ENCODE peak calls at places on chromosome 22, in seven cellular contexts. One of them, this sample, is unnamed.

GRCh38 chr22:25334091-25334490 is 114.7 kb downstream of the CRYBB2 start:
- DNase-seq in mesendoderm: peak; percentile 74
- DNase-seq in H9: peak; percentile 85
- DNase-seq in IMR-90: peak; percentile 16
- DNase-seq in H1: peak; percentile 94
- DNase-seq in mesenchymal stem cell: no peak
- DNase-seq in neuronal stem cell: peak; percentile 48
- DNase-seq in this sample: no peak

GRCh38 chr22:28600546-28601143 is 79.0 kb downstream of the TTC28 start:
- DNase-seq in mesendoderm: peak; percentile 52
- DNase-seq in neuronal stem cell: peak; percentile 11
- DNase-seq in IMR-90: peak; percentile 72
- DNase-seq in H9: no peak
- DNase-seq in H1: no peak
- DNase-seq in mesenchymal stem cell: peak; percentile 66
- DNase-seq in this sample: peak; percentile 13

GRCh38 chr22:17842386-17842785 is 68.1 kb upstream of the BID start:
- DNase-seq in H1: no peak
- DNase-seq in neuronal stem cell: no peak
- DNase-seq in mesendoderm: no peak
- DNase-seq in IMR-90: no peak
- DNase-seq in mesenchymal stem cell: no peak
- DNase-seq in H9: no peak
- DNase-seq in this sample: no peak

GRCh38 chr22:50141891-50142363 is 28.6 kb upstream of the PANX2 start:
- DNase-seq in H1: peak; percentile 58
- DNase-seq in mesendoderm: peak; percentile 46
- DNase-seq in IMR-90: peak; percentile 52
- DNase-seq in neuronal stem cell: peak; percentile 29
- DNase-seq in H9: peak; percentile 56
- DNase-seq in mesenchymal stem cell: peak; percentile 44
- DNase-seq in this sample: no peak

GRCh38 chr22:48896766-48897637 is 930.7 kb downstream of the BRD1 start:
- DNase-seq in mesendoderm: no peak
- DNase-seq in mesenchymal stem cell: no peak
- DNase-seq in H9: peak; percentile 19
- DNase-seq in H1: no peak
- DNase-seq in IMR-90: no peak
- DNase-seq in neuronal stem cell: no peak
- DNase-seq in this sample: no peak

GRCh38 chr22:42891008-42891407 is 33.9 kb upstream of the ARFGAP3 start:
- DNase-seq in IMR-90: no peak
- DNase-seq in mesendoderm: no peak
- DNase-seq in H1: no peak
- DNase-seq in H9: no peak
- DNase-seq in neuronal stem cell: no peak
- DNase-seq in mesenchymal stem cell: no peak
- DNase-seq in this sample: no peak

GRCh38 chr22:19047993-19048392 is 74.2 kb downstream of the DGCR2 start:
- DNase-seq in mesendoderm: no peak
- DNase-seq in H1: no peak
- DNase-seq in IMR-90: no peak
- DNase-seq in mesenchymal stem cell: no peak
- DNase-seq in neuronal stem cell: no peak
- DNase-seq in H9: no peak
- DNase-seq in this sample: no peak

GRCh38 chr22:23562186-23562585 is 17.9 kb downstream of the IGLL1 start:
- DNase-seq in mesenchymal stem cell: no peak
- DNase-seq in mesendoderm: no peak
- DNase-seq in H1: no peak
- DNase-seq in IMR-90: no peak
- DNase-seq in H9: peak; percentile 11
- DNase-seq in neuronal stem cell: no peak
- DNase-seq in this sample: no peak

GRCh38 chr22:23228503-23228902 is 48.2 kb downstream of the BCR start:
- DNase-seq in H1: no peak
- DNase-seq in neuronal stem cell: no peak
- DNase-seq in H9: no peak
- DNase-seq in IMR-90: no peak
- DNase-seq in mesendoderm: no peak
- DNase-seq in mesenchymal stem cell: no peak
- DNase-seq in this sample: no peak

GRCh38 chr22:50081426-50082196 is 3.6 kb downstream of the MLC1 start:
- DNase-seq in H1: peak; percentile 49
- DNase-seq in mesenchymal stem cell: no peak
- DNase-seq in IMR-90: no peak
- DNase-seq in H9: no peak
- DNase-seq in neuronal stem cell: no peak
- DNase-seq in mesendoderm: no peak
- DNase-seq in this sample: no peak

GRCh38 chr22:17647452-17647851 is 8.9 kb downstream of the BCL2L13 start:
- DNase-seq in mesendoderm: no peak
- DNase-seq in mesenchymal stem cell: no peak
- DNase-seq in IMR-90: no peak
- DNase-seq in H1: no peak
- DNase-seq in neuronal stem cell: no peak
- DNase-seq in H9: no peak
- DNase-seq in this sample: no peak

GRCh38 chr22:27642104-27642800 is 159.3 kb downstream of the MN1 start:
- DNase-seq in mesendoderm: no peak
- DNase-seq in IMR-90: no peak
- DNase-seq in H1: no peak
- DNase-seq in mesenchymal stem cell: no peak
- DNase-seq in H9: no peak
- DNase-seq in neuronal stem cell: peak; percentile 36
- DNase-seq in this sample: no peak

GRCh38 chr22:43529461-43529860 is 117.6 kb downstream of the MPPED1 start:
- DNase-seq in H1: no peak
- DNase-seq in mesendoderm: no peak
- DNase-seq in IMR-90: no peak
- DNase-seq in H9: no peak
- DNase-seq in neuronal stem cell: no peak
- DNase-seq in mesenchymal stem cell: no peak
- DNase-seq in this sample: no peak

GRCh38 chr22:20013382-20013871 is 3.2 kb downstream of the ARVCF start:
- DNase-seq in H1: peak; percentile 85
- DNase-seq in mesendoderm: peak; percentile 79
- DNase-seq in neuronal stem cell: peak; percentile 60
- DNase-seq in mesenchymal stem cell: peak; percentile 60
- DNase-seq in IMR-90: peak; percentile 47
- DNase-seq in H9: peak; percentile 91
- DNase-seq in this sample: peak; percentile 59

GRCh38 chr22:18032455-18033101 is 8.2 kb upstream of the MICAL3 start:
- DNase-seq in H9: no peak
- DNase-seq in H1: no peak
- DNase-seq in neuronal stem cell: no peak
- DNase-seq in mesenchymal stem cell: peak; percentile 50
- DNase-seq in IMR-90: peak; percentile 83
- DNase-seq in mesendoderm: no peak
- DNase-seq in this sample: peak; percentile 90

GRCh38 chr22:25077964-25078363 is 121.7 kb upstream of the CRYBB3 start:
- DNase-seq in IMR-90: no peak
- DNase-seq in mesenchymal stem cell: no peak
- DNase-seq in H1: no peak
- DNase-seq in mesendoderm: no peak
- DNase-seq in H9: no peak
- DNase-seq in neuronal stem cell: no peak
- DNase-seq in this sample: peak; percentile 81

GRCh38 chr22:31630331-31631329 is 31.4 kb downstream of the PISD start:
- DNase-seq in H1: peak; percentile 88
- DNase-seq in mesendoderm: peak; percentile 84
- DNase-seq in IMR-90: peak; percentile 74
- DNase-seq in neuronal stem cell: peak; percentile 64
- DNase-seq in H9: peak; percentile 90
- DNase-seq in mesenchymal stem cell: peak; percentile 89
- DNase-seq in this sample: peak; percentile 50

GRCh38 chr22:22914726-22915669 is 27.4 kb downstream of the IGLL5 start:
- DNase-seq in mesendoderm: no peak
- DNase-seq in H1: no peak
- DNase-seq in H9: no peak
- DNase-seq in neuronal stem cell: no peak
- DNase-seq in mesenchymal stem cell: no peak
- DNase-seq in IMR-90: no peak
- DNase-seq in this sample: no peak

GRCh38 chr22:43213066-43213465 is 26.1 kb upstream of the TTLL12 start:
- DNase-seq in neuronal stem cell: no peak
- DNase-seq in H9: peak; percentile 71
- DNase-seq in H1: peak; percentile 63
- DNase-seq in mesenchymal stem cell: no peak
- DNase-seq in mesendoderm: peak; percentile 73
- DNase-seq in IMR-90: no peak
- DNase-seq in this sample: no peak

GRCh38 chr22:19545935-19546207 is 21.7 kb upstream of the CLDN5 start:
- DNase-seq in neuronal stem cell: no peak
- DNase-seq in mesendoderm: no peak
- DNase-seq in mesenchymal stem cell: no peak
- DNase-seq in H9: no peak
- DNase-seq in H1: no peak
- DNase-seq in IMR-90: no peak
- DNase-seq in this sample: no peak

DNA sequence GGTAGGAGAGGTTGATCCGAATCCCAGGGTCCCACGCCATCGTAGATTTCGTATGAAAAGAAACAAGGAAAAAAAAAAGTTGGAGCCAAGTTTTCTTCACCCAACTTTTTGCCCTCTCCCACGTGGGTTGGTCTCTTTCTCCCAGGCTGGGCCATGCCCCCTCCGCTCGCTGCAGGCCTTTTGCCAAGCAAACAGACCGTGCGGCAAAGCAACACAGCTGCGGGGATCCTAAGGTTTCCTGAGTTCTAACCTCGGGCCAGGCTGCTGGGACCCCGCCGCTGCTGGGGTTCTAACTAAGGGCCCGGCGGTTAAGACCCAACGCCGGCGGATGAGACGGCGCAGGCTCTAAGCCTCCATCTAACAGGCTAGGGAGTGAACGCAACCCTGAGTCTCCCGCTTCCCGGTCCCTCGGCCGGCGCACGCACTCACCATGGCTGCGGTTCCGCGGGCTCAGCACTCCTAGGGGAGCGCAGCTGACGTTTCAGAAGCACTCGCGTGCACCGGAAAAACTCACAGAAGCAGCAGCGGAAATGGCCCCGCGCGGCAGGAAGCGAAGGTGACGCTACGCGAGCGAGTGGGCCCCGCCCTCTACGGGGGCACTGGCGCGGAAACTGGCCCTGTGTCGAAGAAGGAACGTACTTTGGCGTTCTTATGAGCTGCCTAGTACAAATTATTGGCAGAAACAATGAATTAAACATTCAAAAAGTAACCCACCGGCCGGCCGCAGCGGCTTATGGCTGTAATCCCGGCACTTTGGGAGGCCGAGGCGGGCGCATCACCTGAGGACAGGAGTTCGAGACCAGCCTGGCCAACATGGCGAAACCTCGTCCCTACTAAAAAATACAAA is at the start of gene SNU13:
- DNase-seq in IMR-90: peak; percentile 92
- DNase-seq in mesenchymal stem cell: peak; percentile 97
- DNase-seq in mesendoderm: peak; percentile 94
- DNase-seq in H9: peak; percentile 88
- DNase-seq in neuronal stem cell: peak; percentile 82
- DNase-seq in H1: peak; percentile 85
- DNase-seq in this sample: peak; percentile 95
- H3K4ac ChIP-seq in IMR-90: peak within 1 kb of the TSS; percentile 78
- H3K4ac ChIP-seq in mesenchymal stem cell: peak within 1 kb of the TSS; percentile 96
- H3K4ac ChIP-seq in mesendoderm: no peak within 1 kb of the TSS
- H3K4ac ChIP-seq in H9: no peak within 1 kb of the TSS
- H3K4ac ChIP-seq in neuronal stem cell: no peak within 1 kb of the TSS
- H3K4ac ChIP-seq in H1: peak within 1 kb of the TSS; percentile 41
- H3K4ac ChIP-seq in this sample: peak within 1 kb of the TSS; percentile 84

GRCh38 chr22:38783095-38783710 is 10.7 kb downstream of the DNAL4 start:
- DNase-seq in H9: no peak
- DNase-seq in mesenchymal stem cell: no peak
- DNase-seq in neuronal stem cell: no peak
- DNase-seq in H1: no peak
- DNase-seq in IMR-90: no peak
- DNase-seq in mesendoderm: no peak
- DNase-seq in this sample: no peak

GRCh38 chr22:38782402-38783094 is 11.4 kb downstream of the DNAL4 start:
- DNase-seq in mesenchymal stem cell: no peak
- DNase-seq in neuronal stem cell: no peak
- DNase-seq in IMR-90: peak; percentile 38
- DNase-seq in H1: no peak
- DNase-seq in mesendoderm: peak; percentile 23
- DNase-seq in H9: no peak
- DNase-seq in this sample: no peak

GRCh38 chr22:38784035-38784434 is 9.9 kb downstream of the DNAL4 start:
- DNase-seq in mesendoderm: no peak
- DNase-seq in H9: no peak
- DNase-seq in H1: no peak
- DNase-seq in neuronal stem cell: no peak
- DNase-seq in mesenchymal stem cell: no peak
- DNase-seq in IMR-90: no peak
- DNase-seq in this sample: no peak

GRCh38 chr22:38777087-38777671 is 16.8 kb downstream of the DNAL4 start:
- DNase-seq in mesenchymal stem cell: no peak
- DNase-seq in mesendoderm: no peak
- DNase-seq in H1: no peak
- DNase-seq in H9: no peak
- DNase-seq in IMR-90: no peak
- DNase-seq in neuronal stem cell: no peak
- DNase-seq in this sample: no peak

DNA sequence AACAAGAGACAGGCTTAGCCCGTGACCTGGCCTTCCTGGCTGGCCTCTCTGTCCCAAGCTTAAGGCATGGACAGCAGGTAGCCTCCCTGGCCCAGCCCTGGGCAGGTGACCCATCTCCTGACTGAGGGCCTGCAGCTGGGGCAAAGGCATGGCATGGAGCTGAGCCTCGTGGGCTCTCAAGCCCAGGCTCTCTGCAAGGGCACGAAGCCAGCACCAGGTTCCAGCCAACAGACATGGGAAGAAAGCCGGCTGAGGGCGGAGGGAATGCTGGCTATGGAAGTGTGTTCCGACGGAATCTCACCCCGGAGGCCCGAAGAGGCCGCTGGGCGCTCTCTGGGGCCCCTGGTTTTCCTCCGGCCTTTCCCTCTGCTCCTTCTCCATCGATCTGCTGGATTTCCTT is 12.9 kb downstream of the DNAL4 start:
- DNase-seq in H9: no peak
- DNase-seq in IMR-90: no peak
- DNase-seq in mesendoderm: no peak
- DNase-seq in mesenchymal stem cell: no peak
- DNase-seq in neuronal stem cell: no peak
- DNase-seq in H1: no peak
- DNase-seq in this sample: no peak
- H3K4ac ChIP-seq in H9: no peak overlapping the region
- H3K4ac ChIP-seq in IMR-90: no peak overlapping the region
- H3K4ac ChIP-seq in mesendoderm: no peak overlapping the region
- H3K4ac ChIP-seq in mesenchymal stem cell: no peak overlapping the region
- H3K4ac ChIP-seq in neuronal stem cell: no peak overlapping the region
- H3K4ac ChIP-seq in H1: no peak overlapping the region
- H3K4ac ChIP-seq in this sample: no peak overlapping the region

GRCh38 chr22:45454260-45454659 is 40.8 kb downstream of the RIBC2 start:
- DNase-seq in IMR-90: peak; percentile 49
- DNase-seq in mesendoderm: no peak
- DNase-seq in mesenchymal stem cell: no peak
- DNase-seq in H9: no peak
- DNase-seq in neuronal stem cell: no peak
- DNase-seq in H1: no peak
- DNase-seq in this sample: no peak
- H3K4ac ChIP-seq in IMR-90: peak overlapping the region; percentile 85
- H3K4ac ChIP-seq in mesendoderm: no peak overlapping the region
- H3K4ac ChIP-seq in mesenchymal stem cell: no peak overlapping the region
- H3K4ac ChIP-seq in H9: no peak overlapping the region
- H3K4ac ChIP-seq in neuronal stem cell: no peak overlapping the region
- H3K4ac ChIP-seq in H1: no peak overlapping the region
- H3K4ac ChIP-seq in this sample: peak overlapping the region; percentile 19

GRCh38 chr22:47000256-47000655 is 237.8 kb downstream of the TBC1D22A start:
- DNase-seq in mesenchymal stem cell: no peak
- DNase-seq in mesendoderm: no peak
- DNase-seq in IMR-90: no peak
- DNase-seq in H1: no peak
- DNase-seq in H9: no peak
- DNase-seq in neuronal stem cell: no peak
- DNase-seq in this sample: no peak
- H3K4ac ChIP-seq in mesenchymal stem cell: no peak overlapping the region
- H3K4ac ChIP-seq in mesendoderm: no peak overlapping the region
- H3K4ac ChIP-seq in IMR-90: no peak overlapping the region
- H3K4ac ChIP-seq in H1: no peak overlapping the region
- H3K4ac ChIP-seq in H9: no peak overlapping the region
- H3K4ac ChIP-seq in neuronal stem cell: no peak overlapping the region
- H3K4ac ChIP-seq in this sample: no peak overlapping the region